ENCODE peak calls at places on chromosome 22, in six cellular contexts. U is SK-N-SH, Q is GM12878, O is HepG2, V is K562, J is H1. G is an unnamed sample.

GRCh38 chr22:42994276-42994916 is 20.6 kb downstream of the PACSIN2 start:
- DNase-seq in U (no peak), Q (no peak), O (peak; percentile 27), V (no peak), J (no peak), G (no peak)

GRCh38 chr22:17411213-17411612 is 42.0 kb downstream of the CECR2 start:
- DNase-seq in U (no peak), Q (no peak), O (no peak), V (no peak), J (no peak), G (no peak)

GRCh38 chr22:41772198-41772597 is 28.3 kb upstream of the CCDC134 start:
- DNase-seq in U (no peak), Q (no peak), O (no peak), V (no peak), J (no peak), G (no peak)

GRCh38 chr22:39316440-39317083 is 2.9 kb downstream of the RPL3 start:
- DNase-seq in U (peak; percentile 57), Q (peak; percentile 45), O (peak; percentile 88), V (no peak), J (peak; percentile 82), G (peak; percentile 79)

GRCh38 chr22:42611076-42611475 is 3.6 kb downstream of the POLDIP3 start:
- DNase-seq in U (no peak), Q (no peak), O (no peak), V (no peak), J (no peak), G (no peak)

GRCh38 chr22:46661221-46661851 is 41.1 kb downstream of the GRAMD4 start:
- DNase-seq in U (peak; percentile 77), Q (no peak), O (no peak), V (no peak), J (no peak), G (no peak)

GRCh38 chr22:18076060-18076497 is 1.7 kb upstream of the PEX26 start:
- DNase-seq in U (peak; percentile 72), Q (no peak), O (peak; percentile 86), V (peak; percentile 74), J (peak; percentile 52), G (peak; percentile 63)

GRCh38 chr22:27655582-27656185 is 145.9 kb downstream of the MN1 start:
- DNase-seq in U (no peak), Q (no peak), O (no peak), V (no peak), J (no peak), G (no peak)

GRCh38 chr22:47802446-47802845 is 1040.0 kb downstream of the TBC1D22A start:
- DNase-seq in U (no peak), Q (no peak), O (no peak), V (no peak), J (no peak), G (no peak)

GRCh38 chr22:48758905-48759875 is 1068.5 kb downstream of the BRD1 start:
- DNase-seq in U (no peak), Q (no peak), O (no peak), V (no peak), J (no peak), G (no peak)

GRCh38 chr22:47007496-47007895 is 245.0 kb downstream of the TBC1D22A start:
- DNase-seq in U (no peak), Q (no peak), O (no peak), V (no peak), J (no peak), G (no peak)

GRCh38 chr22:18012528-18012927 is 11.8 kb downstream of the MICAL3 start:
- DNase-seq in U (no peak), Q (no peak), O (no peak), V (no peak), J (no peak), G (no peak)

GRCh38 chr22:38834215-38834953 is 9.4 kb downstream of the NPTXR start:
- DNase-seq in U (no peak), Q (no peak), O (no peak), V (no peak), J (no peak), G (no peak)

GRCh38 chr22:47304854-47305253 is 542.4 kb downstream of the TBC1D22A start:
- DNase-seq in U (no peak), Q (no peak), O (no peak), V (no peak), J (no peak), G (no peak)

GRCh38 chr22:16601437-16602223 is 9.0 kb upstream of the CCT8L2 start:
- DNase-seq in U (no peak), Q (no peak), O (no peak), V (peak; percentile 95), J (no peak), G (no peak)

GRCh38 chr22:24156146-24156914 is 25.0 kb upstream of the SUSD2 start:
- DNase-seq in U (peak; percentile 82), Q (no peak), O (no peak), V (no peak), J (peak; percentile 54), G (peak; percentile 30)

GRCh38 chr22:46604306-46604690 is 15.9 kb upstream of the GRAMD4 start:
- DNase-seq in U (no peak), Q (peak; percentile 59), O (no peak), V (peak; percentile 83), J (no peak), G (peak; percentile 92)

GRCh38 chr22:42662114-42663021 is 13.2 kb upstream of the CYB5R3 start:
- DNase-seq in U (peak; percentile 88), Q (no peak), O (no peak), V (peak; percentile 74), J (peak; percentile 94), G (no peak)

GRCh38 chr22:38735465-38736256 is 20.1 kb downstream of the SUN2 start:
- DNase-seq in U (no peak), Q (no peak), O (no peak), V (no peak), J (no peak), G (no peak)

GRCh38 chr22:26450453-26451185 is 21.6 kb downstream of the ASPHD2 start:
- DNase-seq in U (peak; percentile 46), Q (no peak), O (no peak), V (no peak), J (no peak), G (no peak)

GRCh38 chr22:41242396-41243117 is 1.8 kb upstream of the CHADL start:
- DNase-seq in U (no peak), Q (no peak), O (no peak), V (no peak), J (no peak), G (no peak)

GRCh38 chr22:17775781-17776470 is 1.7 kb upstream of the BID start:
- DNase-seq in U (no peak), Q (no peak), O (no peak), V (no peak), J (no peak), G (no peak)

GRCh38 chr22:37802310-37803194 is 5.2 kb upstream of the GCAT start:
- DNase-seq in U (peak; percentile 92), Q (no peak), O (peak; percentile 54), V (peak; percentile 59), J (peak; percentile 85), G (peak; percentile 55)

DNA sequence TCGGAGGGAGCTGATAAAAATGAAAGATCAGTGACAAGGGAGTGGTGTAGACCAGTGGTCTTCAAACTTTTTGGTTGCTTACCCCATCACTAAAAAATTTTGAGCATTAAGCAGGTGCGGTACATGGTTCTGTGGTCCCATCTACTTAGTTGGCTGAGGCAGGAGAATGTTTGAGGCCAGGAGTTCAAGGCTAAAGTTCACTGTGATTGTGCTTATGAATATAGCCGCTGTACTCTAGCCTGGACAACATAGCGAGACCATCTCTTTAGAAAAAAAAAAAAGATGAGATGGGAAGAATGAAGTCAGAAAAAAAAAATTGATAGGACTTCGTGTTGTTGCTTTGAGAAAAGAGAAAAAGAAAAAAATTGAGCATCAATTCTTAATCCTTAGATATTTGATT is 7.8 kb downstream of the MTMR3 start:
- DNase-seq in U (no peak), Q (no peak), O (peak; percentile 44), V (no peak), J (no peak), G (no peak)
- TF ChIP-seq GABPA in U (no peak), Q (no peak), O (no peak), V (no peak), J (no peak), G (no peak)

DNA sequence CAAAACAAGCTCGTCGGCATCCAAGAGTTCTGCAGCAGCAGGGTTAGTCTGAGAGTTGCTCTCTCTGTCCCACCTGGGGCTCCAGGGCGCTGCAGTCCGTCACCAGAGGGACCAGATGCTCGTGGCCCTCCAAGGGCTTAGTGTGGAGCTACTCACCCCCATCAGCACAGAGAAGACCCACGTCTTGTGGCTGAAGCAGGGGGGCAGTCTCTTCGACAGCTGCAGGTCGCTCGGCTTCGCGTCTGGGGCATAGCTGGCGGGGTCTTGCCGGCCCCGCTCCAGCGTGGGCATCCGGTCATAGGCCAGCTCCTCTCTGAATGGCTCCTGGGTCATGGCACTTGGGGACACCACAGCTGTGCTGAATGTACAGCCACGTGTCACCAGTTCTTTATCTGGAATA is 656 bp downstream of the MLC1 start:
- DNase-seq in U (no peak), Q (no peak), O (no peak), V (no peak), J (no peak), G (no peak)
- TF ChIP-seq GABPA in U (no peak), Q (no peak), O (no peak), V (no peak), J (no peak), G (no peak)

GRCh38 chr22:33921576-33922181 is 1.4 kb upstream of the LARGE1 start:
- DNase-seq in U (peak; percentile 84), Q (no peak), O (peak; percentile 29), V (no peak), J (peak; percentile 92), G (no peak)

GRCh38 chr22:33920927-33921575 is 775 bp upstream of the LARGE1 start:
- DNase-seq in U (peak; percentile 96), Q (peak; percentile 43), O (peak; percentile 86), V (peak; percentile 92), J (peak; percentile 100), G (peak; percentile 80)

GRCh38 chr22:33923033-33923432 is 2.8 kb upstream of the LARGE1 start:
- DNase-seq in U (no peak), Q (no peak), O (no peak), V (no peak), J (no peak), G (no peak)

GRCh38 chr22:33923660-33924246 is 3.5 kb upstream of the LARGE1 start:
- DNase-seq in U (peak; percentile 60), Q (no peak), O (peak; percentile 67), V (peak; percentile 24), J (peak; percentile 76), G (peak; percentile 16)

DNA sequence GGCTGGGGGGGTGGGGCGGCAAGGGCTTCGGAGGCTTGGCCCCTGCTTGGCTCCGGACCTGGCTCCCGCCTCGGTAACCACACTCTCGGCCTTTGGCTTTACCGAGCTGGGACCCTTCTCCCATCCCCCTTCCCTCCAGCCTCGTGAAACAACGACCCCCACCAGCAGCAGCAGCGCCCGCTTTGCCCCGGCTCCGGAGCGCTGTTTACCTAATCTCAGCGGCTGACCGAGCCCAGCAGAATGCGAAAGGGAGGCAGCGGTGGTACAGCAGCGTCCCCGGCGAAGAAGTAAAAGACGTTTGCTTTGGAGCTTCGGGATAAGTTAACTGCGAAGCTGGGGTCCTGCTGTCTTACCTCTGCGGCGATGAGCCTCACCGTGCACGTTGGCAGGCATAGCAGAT is 2.0 kb upstream of the LARGE1 start:
- DNase-seq in U (no peak), Q (no peak), O (peak; percentile 9), V (no peak), J (no peak), G (no peak)
- TF ChIP-seq GABPA in U (no peak), Q (no peak), O (no peak), V (no peak), J (no peak), G (no peak)

DNA sequence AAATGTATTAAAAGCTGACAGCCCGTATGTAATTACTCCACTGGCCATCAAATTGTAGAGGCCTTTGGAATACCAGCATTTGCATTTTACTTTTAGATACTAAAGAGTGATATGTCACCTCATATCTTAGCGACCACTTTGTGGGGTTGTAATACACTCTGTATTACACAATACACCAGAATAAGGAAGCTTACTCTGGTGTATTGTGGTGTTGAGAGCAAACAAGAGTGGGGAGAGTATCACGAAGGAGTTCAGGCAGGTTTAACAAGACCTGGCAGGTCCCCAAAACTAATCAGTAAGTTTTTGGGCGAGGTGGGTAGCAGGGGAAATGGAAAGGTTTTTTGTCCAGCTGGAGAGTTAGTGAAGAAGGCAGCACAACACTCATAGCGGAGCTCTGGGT is 3.2 kb downstream of the NUP50 start:
- DNase-seq in U (no peak), Q (no peak), O (no peak), V (no peak), J (no peak), G (peak; percentile 73)
- TF ChIP-seq GABPA in U (no peak), Q (no peak), O (no peak), V (no peak), J (no peak), G (no peak)